ENCODE peak calls at places on chromosomes 6 and 20, in seven cellular contexts. H is GM10248, S is PC-9, A is AG10803, T is GM12865, X is PC-3, L is hepatocyte. Y is an unnamed sample.

GRCh38 chr6:71289039-71289801 is 609 bp downstream of the OGFRL1 start:
- DNase-seq in H (peak; percentile 26), T (peak; percentile 62), X (peak; percentile 10), S (peak; percentile 27), L (peak; percentile 52), A (peak; percentile 6), Y (peak; percentile 63)

GRCh38 chr6:4344317-4344899 is 209.0 kb upstream of the ECI2 start:
- DNase-seq in X (peak; percentile 27), H (no peak), T (no peak), S (no peak), A (peak; percentile 30), L (no peak), Y (no peak)

GRCh38 chr20:33789109-33789857 is 21.9 kb upstream of the CHMP4B start:
- DNase-seq in A (peak; percentile 92), T (peak; percentile 36), H (no peak), L (peak; percentile 93), S (peak; percentile 98), X (peak; percentile 100), Y (no peak)

GRCh38 chr20:54019127-54019526 is 51.3 kb downstream of the BCAS1 start:
- DNase-seq in L (no peak), T (no peak), H (no peak), X (no peak), A (no peak), S (no peak), Y (no peak)

GRCh38 chr6:11685411-11686093 is 93.1 kb downstream of the ADTRP start:
- DNase-seq in T (no peak), S (peak; percentile 63), A (peak; percentile 68), L (peak; percentile 73), X (peak; percentile 95), H (no peak), Y (no peak)

GRCh38 chr6:49284134-49284533 is 178.9 kb downstream of the MMUT start:
- DNase-seq in X (no peak), A (no peak), H (no peak), T (no peak), L (no peak), S (no peak), Y (no peak)

GRCh38 chr20:38748863-38749153 is 548 bp downstream of the ACTR5 start:
- DNase-seq in A (no peak), T (peak; percentile 60), L (no peak), X (peak; percentile 61), S (no peak), H (no peak), Y (no peak)

GRCh38 chr6:89989742-89990141 is 95.5 kb downstream of the GJA10 start:
- DNase-seq in T (no peak), A (peak; percentile 97), S (no peak), H (no peak), L (no peak), X (no peak), Y (no peak)

GRCh38 chr6:40723967-40724366 is 136.8 kb upstream of the LRFN2 start:
- DNase-seq in T (no peak), H (no peak), A (peak; percentile 27), L (no peak), S (no peak), X (no peak), Y (no peak)

GRCh38 chr6:15244605-15245360 is 1.1 kb upstream of the JARID2 start:
- DNase-seq in S (peak; percentile 68), T (peak; percentile 71), L (peak; percentile 83), A (peak; percentile 82), H (peak; percentile 63), X (peak; percentile 60), Y (peak; percentile 76)

GRCh38 chr6:110799655-110800054 is 15.6 kb downstream of the CDK19 start:
- DNase-seq in S (no peak), T (no peak), X (no peak), L (no peak), H (no peak), A (no peak), Y (no peak)

GRCh38 chr6:2710412-2710811 is 40.3 kb downstream of the MYLK4 start:
- DNase-seq in L (no peak), H (no peak), T (no peak), X (no peak), A (no peak), S (no peak), Y (no peak)

GRCh38 chr6:138485586-138486248 is 13.6 kb downstream of the NHSL1 start:
- DNase-seq in X (no peak), A (peak; percentile 8), S (no peak), L (no peak), H (no peak), T (no peak), Y (peak; percentile 23)

GRCh38 chr6:149318581-149319286 is 1.2 kb downstream of the TAB2 start:
- DNase-seq in X (peak; percentile 18), S (no peak), T (peak; percentile 75), A (peak; percentile 29), L (peak; percentile 11), H (peak; percentile 26), Y (no peak)

GRCh38 chr20:46305331-46305972 is 2.8 kb downstream of the CDH22 start:
- DNase-seq in H (no peak), L (no peak), S (no peak), T (no peak), X (no peak), A (no peak), Y (no peak)
- TF ChIP-seq CTCF in H (no peak), L (no peak), S (no peak), T (no peak), X (no peak), A (no peak), Y (no peak)

GRCh38 chr6:30493643-30494250 is 4.4 kb downstream of the HLA-E start:
- DNase-seq in T (peak; percentile 63), A (no peak), L (no peak), S (no peak), H (no peak), X (no peak), Y (peak; percentile 28)
- TF ChIP-seq CTCF in T (peak; percentile 35), A (no peak), L (no peak), S (no peak), H (peak; percentile 39), X (peak; percentile 36), Y (no peak)

GRCh38 chr6:76578746-76579145 is 506.3 kb upstream of the IMPG1 start:
- DNase-seq in H (no peak), A (no peak), X (no peak), L (no peak), S (no peak), T (no peak), Y (no peak)

DNA sequence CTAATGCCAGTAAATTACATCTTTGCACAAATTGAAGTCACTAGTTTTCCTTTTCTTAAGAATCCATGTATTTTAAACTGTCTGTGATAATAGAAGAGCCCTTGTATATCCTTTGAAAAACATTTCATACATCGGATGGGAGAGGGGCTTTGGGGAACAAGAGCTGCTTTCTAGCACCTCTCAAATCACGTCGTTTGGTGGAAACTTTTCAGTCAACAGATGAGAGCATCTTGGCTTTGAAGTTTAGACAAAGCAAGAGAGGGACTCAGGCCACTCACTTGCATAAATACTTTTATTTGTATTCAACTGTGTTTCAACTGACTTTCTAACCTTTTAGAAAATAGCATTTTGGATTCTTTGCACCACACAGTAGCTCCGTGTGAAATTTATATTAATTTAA is 502.3 kb upstream of the IMPG1 start:
- DNase-seq in S (no peak), A (no peak), L (no peak), H (no peak), T (no peak), X (no peak), Y (no peak)
- TF ChIP-seq CTCF in S (no peak), A (no peak), L (no peak), H (no peak), T (no peak), X (no peak), Y (no peak)

DNA sequence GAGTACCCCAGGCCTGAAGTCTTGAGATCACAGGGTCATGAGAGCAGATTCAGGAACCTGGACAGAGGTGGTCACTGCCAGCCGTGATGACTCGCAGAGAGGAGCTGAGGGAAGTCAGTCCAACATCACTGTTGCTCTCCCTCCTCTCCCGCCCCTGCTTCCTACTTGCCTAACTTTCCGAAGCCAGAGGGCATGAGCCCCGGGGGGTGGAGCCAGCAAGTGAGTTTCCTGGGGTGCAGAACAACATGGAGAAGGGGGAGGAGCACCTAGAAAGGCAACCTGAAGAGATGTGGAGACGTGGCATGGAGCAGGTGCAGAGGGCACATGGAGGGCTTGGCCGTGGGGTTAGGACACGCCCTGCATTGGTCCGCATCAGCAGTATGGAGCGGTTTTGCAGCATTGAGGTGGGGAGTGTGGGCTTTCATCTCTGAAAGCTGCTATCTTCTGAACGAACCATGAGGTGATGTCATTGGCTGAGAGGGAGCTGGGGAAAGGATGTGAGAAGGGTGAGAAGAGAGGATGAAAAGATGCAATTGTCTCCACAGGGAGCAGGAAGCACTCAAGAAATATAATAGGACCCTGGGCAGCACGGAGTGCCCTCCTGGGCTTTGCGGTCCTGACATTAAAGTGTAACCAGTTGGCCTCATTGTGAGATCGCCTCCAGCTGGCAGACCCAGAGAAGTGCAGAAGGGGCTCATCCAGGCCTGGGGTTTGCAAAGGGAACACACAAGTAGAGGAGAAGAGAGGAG is 25.0 kb downstream of the GDAP1L1 start:
- DNase-seq in T (no peak), X (no peak), S (no peak), A (no peak), L (no peak), H (no peak), Y (no peak)
- TF ChIP-seq CTCF in T (no peak), X (peak; percentile 56), S (peak; percentile 34), A (no peak), L (peak; percentile 16), H (peak; percentile 12), Y (no peak)

GRCh38 chr20:3494218-3494617 is 23.4 kb downstream of the ATRN start:
- DNase-seq in T (peak; percentile 10), X (no peak), S (no peak), H (no peak), L (no peak), A (no peak), Y (no peak)
- TF ChIP-seq CTCF in T (no peak), X (no peak), S (no peak), H (no peak), L (no peak), A (no peak), Y (no peak)

GRCh38 chr20:42461321-42461720 is 728.4 kb downstream of the PTPRT start:
- DNase-seq in L (no peak), T (no peak), X (no peak), S (no peak), A (no peak), H (no peak), Y (no peak)
- TF ChIP-seq CTCF in L (no peak), T (no peak), X (no peak), S (no peak), A (no peak), H (no peak), Y (no peak)

GRCh38 chr6:51266569-51266968 is 447.9 kb downstream of the TFAP2B start:
- DNase-seq in T (no peak), L (no peak), X (no peak), A (no peak), H (no peak), S (no peak), Y (no peak)
- TF ChIP-seq CTCF in T (no peak), L (no peak), X (no peak), A (no peak), H (no peak), S (no peak), Y (no peak)